ENCODE peak calls at places on chromosomes 5 and 9, in eight cellular contexts. T is AG09309; B is dorsolateral prefrontal cortex; V is fibroblast of pulmonary artery; H is CD4-positive, alpha-beta T cell; C is fibroblast of lung; N is cardiac fibroblast; K is GM06990. O is an unnamed sample.

GRCh38 chr5:150987746-150988145 is 32.6 kb upstream of the GPX3 start:
- DNase-seq in T (no peak), B (no peak), V (no peak), H (no peak), C (no peak), N (no peak), K (no peak), O (no peak)

GRCh38 chr9:76687861-76688374 is 76.3 kb upstream of the PCA3 start:
- DNase-seq in T (peak), B (no peak), V (peak), H (no peak), C (peak), N (peak), K (no peak), O (no peak)

GRCh38 chr5:172800088-172800551 is 29.1 kb upstream of the DUSP1 start:
- DNase-seq in T (peak), B (no peak), V (peak), H (no peak), C (peak), N (peak), K (no peak), O (no peak)

GRCh38 chr5:1371602-1372342 is 26.9 kb upstream of the CLPTM1L start:
- DNase-seq in T (no peak), B (no peak), V (no peak), H (no peak), C (no peak), N (no peak), K (no peak), O (no peak)

GRCh38 chr5:107542831-107543231 is 127.9 kb downstream of the EFNA5 start:
- DNase-seq in T (peak), B (no peak), V (peak), H (no peak), C (peak), N (peak), K (no peak), O (no peak)

GRCh38 chr9:76634356-76635054 is 129.7 kb upstream of the PCA3 start:
- DNase-seq in T (no peak), B (no peak), V (peak), H (no peak), C (peak), N (peak), K (no peak), O (no peak)

GRCh38 chr5:96781031-96781733 is 26.6 kb downstream of the ERAP1 start:
- DNase-seq in T (peak), B (no peak), V (peak), H (no peak), C (peak), N (peak), K (no peak), O (no peak)

GRCh38 chr9:79812507-79813261 is 240.9 kb downstream of the TLE4 start:
- DNase-seq in T (no peak), B (no peak), V (no peak), H (no peak), C (no peak), N (no peak), K (peak), O (no peak)

GRCh38 chr5:68543212-68543611 is 327.7 kb downstream of the PIK3R1 start:
- DNase-seq in T (no peak), B (no peak), V (no peak), H (no peak), C (no peak), N (no peak), K (no peak), O (no peak)

GRCh38 chr5:170181902-170182301 is 50.9 kb upstream of the C5orf58 start:
- DNase-seq in T (no peak), B (no peak), V (no peak), H (no peak), C (no peak), N (no peak), K (no peak), O (no peak)

GRCh38 chr5:1199649-1200494 is 1.5 kb upstream of the SLC6A19 start:
- DNase-seq in T (no peak), B (no peak), V (no peak), H (no peak), C (no peak), N (no peak), K (no peak), O (no peak)

GRCh38 chr5:141883184-141883947 is 5.2 kb upstream of the PCDH1 start:
- DNase-seq in T (no peak), B (no peak), V (peak), H (no peak), C (peak), N (peak), K (no peak), O (peak)

GRCh38 chr5:14450055-14450524 is 131.5 kb upstream of the OTULINL start:
- DNase-seq in T (peak), B (no peak), V (peak), H (no peak), C (peak), N (peak), K (no peak), O (no peak)

GRCh38 chr9:134058716-134059115 is 9.1 kb downstream of the BRD3 start:
- DNase-seq in T (no peak), B (no peak), V (no peak), H (no peak), C (no peak), N (peak), K (no peak), O (no peak)

GRCh38 chr9:121699271-121700164 is 48.1 kb downstream of the DAB2IP start:
- DNase-seq in T (no peak), B (no peak), V (peak), H (peak), C (peak), N (peak), K (peak), O (peak)

GRCh38 chr9:132384376-132384775 is 22.3 kb downstream of the TTF1 start:
- DNase-seq in T (no peak), B (no peak), V (no peak), H (no peak), C (no peak), N (no peak), K (peak), O (no peak)

GRCh38 chr9:35733109-35733541 is 659 bp downstream of the CREB3 start:
- DNase-seq in T (no peak), B (no peak), V (peak), H (no peak), C (peak), N (peak), K (no peak), O (peak)

GRCh38 chr9:98132806-98133631 is 14.0 kb upstream of the TRIM14 start:
- DNase-seq in T (no peak), B (no peak), V (no peak), H (no peak), C (no peak), N (no peak), K (no peak), O (no peak)

GRCh38 chr9:117074782-117075510 is 339.9 kb downstream of the ASTN2 start:
- DNase-seq in T (no peak), B (no peak), V (no peak), H (no peak), C (no peak), N (no peak), K (no peak), O (no peak)

GRCh38 chr5:83493644-83494043 is 22.1 kb downstream of the VCAN start:
- DNase-seq in T (no peak), B (no peak), V (no peak), H (no peak), C (no peak), N (no peak), K (no peak), O (no peak)

GRCh38 chr5:58239075-58239474 is 220.8 kb downstream of the PLK2 start:
- DNase-seq in T (no peak), B (no peak), V (no peak), H (no peak), C (no peak), N (no peak), K (peak), O (no peak)

GRCh38 chr5:19285286-19285685 is 702.7 kb downstream of the CDH18 start:
- DNase-seq in T (no peak), B (no peak), V (no peak), H (no peak), C (no peak), N (no peak), K (no peak), O (no peak)

GRCh38 chr9:35748239-35748857 is 680 bp downstream of the GBA2 start:
- DNase-seq in T (no peak), B (no peak), V (no peak), H (no peak), C (no peak), N (no peak), K (no peak), O (no peak)

GRCh38 chr5:149015126-149015525 is 47.7 kb downstream of the SH3TC2 start:
- DNase-seq in T (no peak), B (no peak), V (no peak), H (no peak), C (no peak), N (no peak), K (no peak), O (no peak)

GRCh38 chr5:134642931-134643530 is 5.6 kb upstream of the SEC24A start:
- DNase-seq in T (peak), B (no peak), V (no peak), H (no peak), C (no peak), N (no peak), K (peak), O (no peak)
- TF ChIP-seq CTCF in T (no peak), B (no peak), V (no peak), H (no peak), C (no peak), N (no peak), K (no peak), O (no peak)

GRCh38 chr9:33739407-33739806 is 56.0 kb upstream of the PRSS3 start:
- DNase-seq in T (no peak), B (no peak), V (no peak), H (no peak), C (no peak), N (no peak), K (no peak), O (no peak)

GRCh38 chr9:33734911-33735310 is 60.5 kb upstream of the PRSS3 start:
- DNase-seq in T (no peak), B (no peak), V (no peak), H (no peak), C (no peak), N (no peak), K (no peak), O (no peak)

GRCh38 chr9:33740075-33740474 is 55.3 kb upstream of the PRSS3 start:
- DNase-seq in T (no peak), B (no peak), V (no peak), H (no peak), C (no peak), N (no peak), K (no peak), O (no peak)

GRCh38 chr9:33742051-33742450 is 53.3 kb upstream of the PRSS3 start:
- DNase-seq in T (no peak), B (no peak), V (no peak), H (no peak), C (no peak), N (no peak), K (no peak), O (no peak)

GRCh38 chr9:33737811-33738606 is 57.4 kb upstream of the PRSS3 start:
- DNase-seq in T (peak), B (no peak), V (peak), H (no peak), C (peak), N (peak), K (no peak), O (peak)
- TF ChIP-seq CTCF in T (peak), B (peak), V (peak), H (no peak), C (peak), N (peak), K (peak), O (peak)

GRCh38 chr9:126879288-126879687 is 18.8 kb downstream of the ZBTB34 start:
- DNase-seq in T (no peak), B (no peak), V (no peak), H (no peak), C (peak), N (no peak), K (no peak), O (no peak)
- TF ChIP-seq CTCF in T (no peak), B (no peak), V (no peak), H (no peak), C (no peak), N (no peak), K (no peak), O (no peak)

GRCh38 chr9:70415476-70415875 is 1.0 kb upstream of the KLF9 start:
- DNase-seq in T (no peak), B (no peak), V (no peak), H (no peak), C (no peak), N (no peak), K (no peak), O (no peak)

GRCh38 chr9:70415041-70415440 is 584 bp upstream of the KLF9 start:
- DNase-seq in T (no peak), B (no peak), V (no peak), H (no peak), C (no peak), N (no peak), K (no peak), O (no peak)

GRCh38 chr9:70413427-70413797 is 1.0 kb downstream of the KLF9 start:
- DNase-seq in T (no peak), B (peak), V (no peak), H (no peak), C (no peak), N (no peak), K (no peak), O (no peak)

GRCh38 chr9:70412678-70413426 is 1.6 kb downstream of the KLF9 start:
- DNase-seq in T (no peak), B (peak), V (peak), H (no peak), C (peak), N (peak), K (peak), O (peak)

DNA sequence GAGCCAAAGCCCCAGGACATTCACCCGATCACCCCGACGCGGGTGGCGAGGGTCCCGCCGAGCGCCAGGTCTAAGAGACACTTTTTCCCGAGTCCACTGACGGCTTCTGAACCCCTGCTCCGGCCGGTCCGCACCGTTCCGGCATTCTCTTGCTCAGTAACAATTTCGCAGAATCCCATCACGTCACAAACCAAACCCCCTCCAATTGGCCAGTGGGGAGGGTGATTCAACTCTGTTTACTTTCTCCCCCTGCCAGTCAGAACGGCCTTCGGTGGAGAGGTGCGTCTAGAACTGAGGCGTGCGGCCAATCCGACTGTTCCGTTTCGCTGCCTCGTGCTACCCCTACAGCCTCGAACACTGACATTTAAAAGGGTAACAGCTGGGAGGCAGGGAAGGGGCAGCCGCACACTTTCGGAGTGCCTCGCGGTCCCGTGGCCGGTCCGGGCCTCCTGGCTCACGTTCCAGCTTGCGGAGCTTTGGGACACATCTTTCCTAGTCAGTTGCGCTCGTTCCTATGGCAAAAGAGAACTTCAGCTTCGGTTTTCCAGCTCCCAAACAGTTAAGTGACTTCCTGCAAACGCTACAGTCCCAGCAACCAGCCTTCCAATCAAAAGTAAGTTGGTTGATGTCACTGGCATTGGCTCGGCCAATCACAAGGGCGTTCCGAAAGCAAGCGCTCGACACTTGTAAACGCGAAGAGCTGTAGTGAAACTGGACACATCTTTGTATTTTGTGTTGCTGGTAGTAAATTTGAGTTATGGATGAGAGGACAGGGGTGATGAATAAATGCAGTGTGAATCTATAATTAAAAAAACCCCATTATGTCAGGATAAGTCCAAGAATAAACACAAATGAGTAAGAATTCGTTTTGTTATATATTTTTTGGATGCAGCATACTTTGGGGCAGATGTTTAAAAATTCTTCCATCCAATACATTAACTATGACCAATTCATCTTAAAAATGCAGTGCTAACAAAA is at the start of gene KLF9:
- DNase-seq in T (peak), B (peak), V (peak), H (peak), C (peak), N (peak), K (peak), O (peak)
- TF ChIP-seq CTCF in T (no peak), B (no peak), V (no peak), H (no peak), C (no peak), N (no peak), K (no peak), O (no peak)

GRCh38 chr9:136028760-136029470 is 66.2 kb downstream of the NACC2 start:
- DNase-seq in T (no peak), B (no peak), V (no peak), H (no peak), C (no peak), N (no peak), K (no peak), O (no peak)
- TF ChIP-seq CTCF in T (no peak), B (no peak), V (no peak), H (no peak), C (no peak), N (no peak), K (no peak), O (no peak)

GRCh38 chr9:93702261-93702660 is 125.9 kb downstream of the PHF2 start:
- DNase-seq in T (no peak), B (no peak), V (no peak), H (no peak), C (no peak), N (no peak), K (no peak), O (no peak)
- TF ChIP-seq CTCF in T (no peak), B (no peak), V (no peak), H (no peak), C (no peak), N (no peak), K (peak), O (no peak)